ENCODE peak calls at places on chromosomes 7 and 10, in four cellular contexts. N is IMR-90, M is neuronal stem cell, K is H1. W is an unnamed sample.

GRCh38 chr10:48450811-48451466 is 144.5 kb downstream of the MAPK8 start:
- DNase-seq in K (no peak), N (no peak), M (no peak), W (no peak)

GRCh38 chr7:134811798-134812197 is 32.4 kb downstream of the CALD1 start:
- DNase-seq in M (no peak), N (peak; percentile 60), K (no peak), W (no peak)

GRCh38 chr10:35781643-35782035 is 139.5 kb upstream of the FZD8 start:
- DNase-seq in K (no peak), M (no peak), N (no peak), W (peak; percentile 66)

GRCh38 chr10:75050520-75050919 is 60.9 kb upstream of the SAMD8 start:
- DNase-seq in K (no peak), N (no peak), M (no peak), W (no peak)

GRCh38 chr7:43038229-43038628 is 74.2 kb upstream of the HECW1 start:
- DNase-seq in M (no peak), K (no peak), N (peak; percentile 73), W (no peak)

GRCh38 chr10:82213784-82214183 is 338.8 kb downstream of the NRG3 start:
- DNase-seq in M (no peak), K (no peak), N (no peak), W (no peak)

GRCh38 chr10:10492420-10492819 is 525.3 kb upstream of the CELF2 start:
- DNase-seq in M (no peak), N (no peak), K (no peak), W (no peak)

GRCh38 chr10:77493851-77494788 is 143.5 kb downstream of the KCNMA1 start:
- DNase-seq in K (no peak), N (peak; percentile 54), M (no peak), W (peak; percentile 68)

GRCh38 chr10:29613791-29614190 is 21.0 kb downstream of the SVIL start:
- DNase-seq in N (peak; percentile 71), K (no peak), M (no peak), W (no peak)

GRCh38 chr10:68440898-68441297 is 30.9 kb downstream of the DNA2 start:
- DNase-seq in M (no peak), N (no peak), K (no peak), W (no peak)

DNA sequence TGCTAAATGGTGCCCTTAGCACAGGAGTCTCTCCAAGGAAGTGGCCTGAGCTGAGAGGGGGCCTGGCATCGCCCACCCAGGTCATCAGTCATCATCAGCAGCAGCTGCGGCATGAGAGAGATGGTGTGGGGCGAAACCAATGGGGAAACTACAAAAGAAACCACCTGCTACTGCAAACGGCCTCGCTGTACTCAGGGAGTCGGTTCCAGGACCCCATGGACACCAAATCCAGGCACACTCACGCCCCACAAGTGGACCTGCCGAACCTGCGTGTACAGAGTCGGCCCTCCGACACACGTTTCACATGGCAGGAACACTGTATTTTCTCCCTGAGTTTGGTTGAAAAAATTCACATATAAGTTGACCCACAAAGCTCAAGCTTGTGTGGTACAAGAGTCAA is 37.8 kb downstream of the DIP2C start:
- DNase-seq in M (no peak), K (no peak), N (no peak), W (no peak)
- H3K18ac ChIP-seq in M (no peak overlapping the region), K (no peak overlapping the region), N (peak overlapping the region; percentile 11), W (no peak overlapping the region)

GRCh38 chr7:151520419-151521229 is 929 bp upstream of the RHEB start:
- DNase-seq in K (no peak), M (no peak), N (no peak), W (no peak)
- H3K18ac ChIP-seq in K (peak overlapping the region; percentile 88), M (peak overlapping the region; percentile 92), N (peak overlapping the region; percentile 37), W (no peak overlapping the region)

GRCh38 chr7:101465576-101466196 is 103.0 kb downstream of the COL26A1 start:
- DNase-seq in K (no peak), N (no peak), M (no peak), W (no peak)
- H3K18ac ChIP-seq in K (no peak overlapping the region), N (no peak overlapping the region), M (no peak overlapping the region), W (no peak overlapping the region)

DNA sequence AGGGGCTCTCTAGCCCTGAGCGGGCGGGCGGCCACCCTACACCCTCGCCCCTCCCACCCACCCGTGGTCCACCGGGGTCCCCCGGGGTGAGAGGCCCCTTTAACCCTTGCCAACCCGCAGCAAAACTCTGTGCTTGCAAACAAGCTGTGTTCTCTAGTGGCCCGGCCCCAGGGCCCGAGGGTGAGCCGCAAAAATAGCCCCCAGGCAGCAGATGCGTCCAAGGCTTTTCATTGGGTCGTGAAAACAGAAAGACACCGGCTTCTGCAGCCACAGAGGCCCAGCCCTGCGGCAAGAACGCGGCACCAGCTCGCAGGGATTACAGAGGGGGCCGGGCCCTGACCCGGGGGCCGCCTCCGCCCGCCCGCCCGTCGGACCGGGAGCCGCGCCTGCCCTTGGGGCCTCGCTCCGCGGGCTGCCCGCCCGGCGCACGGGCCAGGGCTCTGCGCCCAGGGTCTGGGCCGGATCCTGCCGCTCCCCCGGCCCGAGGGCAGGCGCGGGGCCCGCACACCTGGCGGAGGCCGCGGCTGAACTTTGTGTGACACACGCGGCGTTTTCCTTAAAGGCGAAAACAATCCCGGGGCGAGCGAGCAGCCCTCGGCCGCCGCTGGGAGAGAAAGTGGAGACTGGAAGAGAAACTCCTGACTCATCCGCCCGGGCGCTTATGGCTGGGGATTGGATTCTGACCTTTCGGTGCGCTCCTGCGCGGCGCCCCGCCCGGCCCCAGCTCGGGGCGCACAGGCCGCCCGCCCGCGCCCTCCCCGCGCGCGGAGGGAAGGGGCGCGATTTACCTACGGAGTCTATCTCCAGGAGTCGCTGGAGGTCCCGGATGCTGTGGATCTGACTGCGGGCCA is 2.8 kb downstream of the PDGFA start:
- DNase-seq in N (peak; percentile 80), M (peak; percentile 42), K (no peak), W (peak; percentile 74)
- H3K18ac ChIP-seq in N (no peak overlapping the region), M (peak overlapping the region; percentile 96), K (no peak overlapping the region), W (peak overlapping the region; percentile 85)

GRCh38 chr7:52758337-52758736 is 277.1 kb upstream of the POM121L12 start:
- DNase-seq in N (no peak), K (no peak), M (no peak), W (no peak)
- H3K18ac ChIP-seq in N (no peak overlapping the region), K (no peak overlapping the region), M (no peak overlapping the region), W (no peak overlapping the region)

GRCh38 chr7:155205368-155206285 is 92.1 kb upstream of the INSIG1 start:
- DNase-seq in M (no peak), K (no peak), N (peak; percentile 99), W (peak; percentile 69)
- H3K18ac ChIP-seq in M (peak overlapping the region; percentile 70), K (peak overlapping the region; percentile 1), N (peak overlapping the region; percentile 92), W (no peak overlapping the region)

GRCh38 chr7:29127527-29127926 is 18.8 kb downstream of the CPVL start:
- DNase-seq in K (no peak), M (peak; percentile 35), N (no peak), W (peak; percentile 86)

GRCh38 chr7:29122081-29122480 is 24.3 kb downstream of the CPVL start:
- DNase-seq in N (no peak), M (no peak), K (no peak), W (no peak)

GRCh38 chr7:29122750-29123149 is 23.6 kb downstream of the CPVL start:
- DNase-seq in N (no peak), M (no peak), K (no peak), W (no peak)

GRCh38 chr7:29123611-29124190 is 22.6 kb downstream of the CPVL start:
- DNase-seq in K (no peak), N (no peak), M (no peak), W (no peak)

DNA sequence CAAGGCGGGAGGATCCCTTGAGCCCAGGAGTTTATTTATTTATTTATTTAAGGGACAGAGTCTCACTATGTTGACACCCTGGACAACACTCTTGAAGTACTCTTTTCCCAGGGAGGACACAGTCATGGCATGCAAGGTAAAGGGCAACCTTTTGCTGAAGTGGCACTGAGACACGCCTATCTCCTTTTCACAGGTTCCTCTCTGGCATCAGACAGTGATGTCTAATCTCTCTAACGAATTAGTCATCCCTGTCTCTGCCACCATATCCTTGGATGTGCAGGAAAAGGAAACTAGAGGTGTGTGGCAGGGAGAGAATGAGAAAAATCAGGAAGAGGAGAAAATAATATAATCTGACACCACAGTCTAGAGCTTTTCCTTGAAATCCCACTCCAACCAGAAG is 19.5 kb downstream of the CPVL start:
- DNase-seq in M (no peak), N (no peak), K (no peak), W (no peak)
- H3K18ac ChIP-seq in M (no peak overlapping the region), N (no peak overlapping the region), K (no peak overlapping the region), W (no peak overlapping the region)

GRCh38 chr7:99740573-99741437 is 5.8 kb upstream of the CYP3A7 start:
- DNase-seq in M (no peak), K (no peak), N (peak; percentile 42), W (no peak)
- H3K18ac ChIP-seq in M (no peak overlapping the region), K (no peak overlapping the region), N (no peak overlapping the region), W (no peak overlapping the region)

GRCh38 chr7:36851382-36851781 is 127.1 kb upstream of the AOAH start:
- DNase-seq in M (no peak), K (no peak), N (no peak), W (no peak)
- H3K18ac ChIP-seq in M (no peak overlapping the region), K (no peak overlapping the region), N (no peak overlapping the region), W (no peak overlapping the region)

DNA sequence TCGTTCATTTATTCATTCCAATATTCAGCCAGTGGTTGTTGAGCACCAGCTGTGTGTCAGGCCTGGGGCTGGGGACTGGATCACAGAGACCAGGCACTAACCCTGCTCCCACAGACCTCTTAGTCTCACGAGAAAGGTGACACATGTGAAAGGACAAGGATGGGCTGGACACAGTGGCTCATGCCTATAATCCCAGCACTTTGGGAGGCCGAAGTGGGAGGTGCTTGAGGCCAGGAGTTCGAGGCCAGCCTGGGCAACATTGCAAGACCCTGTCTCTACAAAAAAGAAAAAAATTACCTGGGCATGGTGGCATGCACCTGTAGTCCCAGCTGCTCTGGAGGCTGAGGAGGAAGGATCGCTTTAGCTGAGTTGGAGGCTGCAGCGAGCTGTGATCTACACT is 105.9 kb upstream of the SDK1 start:
- DNase-seq in N (no peak), M (no peak), K (no peak), W (no peak)
- H3K18ac ChIP-seq in N (no peak overlapping the region), M (peak overlapping the region; percentile 53), K (peak overlapping the region; percentile 94), W (no peak overlapping the region)

W was measured in mesendoderm.